ENCODE peak calls at places on chromosomes 3 and 15, in five cellular contexts. E, D, B, S and C are unnamed samples.

GRCh38 chr15:29687939-29688884 is 134.1 kb downstream of the TJP1 start:
- DNase-seq in B (no peak), E (no peak), S (no peak), D (no peak), C (no peak)

GRCh38 chr15:58900628-58901027 is 32.9 kb downstream of the SLTM start:
- DNase-seq in B (no peak), D (no peak), S (no peak), E (no peak), C (no peak)

GRCh38 chr3:18217512-18218174 is 207.5 kb downstream of the SATB1 start:
- DNase-seq in E (no peak), D (no peak), B (no peak), S (no peak), C (no peak)

GRCh38 chr3:99747915-99748314 is 69.7 kb upstream of the CMSS1 start:
- DNase-seq in S (no peak), D (no peak), B (peak), E (no peak), C (no peak)

GRCh38 chr15:48861813-48862431 is 16.0 kb upstream of the EID1 start:
- DNase-seq in S (no peak), B (peak), D (peak), E (no peak), C (peak)

GRCh38 chr15:68640791-68641331 is 62.1 kb downstream of the CORO2B start:
- DNase-seq in S (no peak), B (no peak), E (no peak), D (no peak), C (no peak)

GRCh38 chr15:25556136-25556535 is 117.3 kb upstream of the UBE3A start:
- DNase-seq in E (no peak), S (no peak), B (no peak), D (no peak), C (no peak)

GRCh38 chr3:50657816-50658215 is 16.9 kb upstream of the DOCK3 start:
- DNase-seq in S (no peak), B (no peak), E (no peak), D (no peak), C (no peak)

GRCh38 chr3:18989237-18989812 is 159.0 kb upstream of the KCNH8 start:
- DNase-seq in E (no peak), D (no peak), S (no peak), B (no peak), C (no peak)

GRCh38 chr3:99551520-99551919 is 86.9 kb upstream of the COL8A1 start:
- DNase-seq in D (no peak), S (no peak), E (no peak), B (no peak), C (no peak)

GRCh38 chr3:11600501-11601282 is 43.0 kb downstream of the VGLL4 start:
- DNase-seq in E (no peak), D (no peak), B (peak), S (peak), C (no peak)

GRCh38 chr3:122874116-122874515 is 79.2 kb downstream of the SLC49A4 start:
- DNase-seq in S (no peak), E (no peak), B (no peak), D (no peak), C (no peak)

GRCh38 chr3:87694678-87695077 is 364.1 kb downstream of the CGGBP1 start:
- DNase-seq in D (no peak), S (no peak), E (no peak), B (no peak), C (no peak)

GRCh38 chr3:155744626-155745324 is at the start of gene PLCH1:
- DNase-seq in D (peak), E (peak), B (peak), S (peak), C (peak)

GRCh38 chr3:113743006-113743639 is 2.9 kb downstream of the NAA50 start:
- DNase-seq in B (no peak), E (no peak), D (no peak), S (no peak), C (no peak)

GRCh38 chr3:188796122-188796631 is 375.6 kb upstream of the TPRG1 start:
- DNase-seq in S (no peak), E (no peak), B (peak), D (no peak), C (peak)

GRCh38 chr15:61748529-61748928 is 311.7 kb downstream of the VPS13C start:
- DNase-seq in S (no peak), E (no peak), B (peak), D (no peak), C (no peak)

GRCh38 chr3:150925751-150926201 is 20.5 kb upstream of the MINDY4B start:
- DNase-seq in E (peak), S (peak), B (peak), D (peak), C (peak)

GRCh38 chr3:23442598-23443383 is 239.7 kb downstream of the UBE2E2 start:
- DNase-seq in E (no peak), D (peak), B (no peak), S (no peak), C (peak)

GRCh38 chr3:38117163-38117716 is 19.7 kb downstream of the ACAA1 start:
- DNase-seq in B (no peak), D (no peak), E (no peak), S (no peak), C (no peak)

GRCh38 chr3:52529376-52530333 is 4.0 kb downstream of the NT5DC2 start:
- DNase-seq in B (no peak), E (no peak), S (no peak), D (no peak), C (no peak)

GRCh38 chr3:188432826-188433525 is 279.0 kb downstream of the LPP start:
- DNase-seq in E (no peak), D (no peak), B (no peak), S (no peak), C (no peak)

GRCh38 chr3:127768346-127769008 is 53.8 kb downstream of the MGLL start:
- DNase-seq in B (peak), S (no peak), D (no peak), E (no peak), C (no peak)

GRCh38 chr3:136861890-136862610 is at the start of gene NCK1:
- DNase-seq in D (peak), S (peak), E (peak), B (peak), C (peak)

GRCh38 chr15:39918688-39919385 is 1.2 kb downstream of the GPR176 start:
- DNase-seq in E (no peak), S (no peak), B (peak), D (no peak), C (no peak)

GRCh38 chr15:63238796-63239195 is 38.6 kb upstream of the APH1B start:
- DNase-seq in S (no peak), E (no peak), D (no peak), B (peak), C (no peak)

GRCh38 chr15:101657968-101658784 is 6.0 kb upstream of the TM2D3 start:
- DNase-seq in D (no peak), E (no peak), B (no peak), S (no peak), C (no peak)

GRCh38 chr3:194277547-194278091 is 73.5 kb downstream of the CPN2 start:
- DNase-seq in D (no peak), S (no peak), B (peak), E (no peak), C (no peak)

GRCh38 chr3:15512173-15512572 is 9.3 kb downstream of the COLQ start:
- DNase-seq in D (no peak), E (no peak), S (no peak), B (peak), C (no peak)

GRCh38 chr15:57218826-57219576 is 157.3 kb upstream of the CGNL1 start:
- DNase-seq in B (peak), D (no peak), S (no peak), E (no peak), C (peak)

GRCh38 chr3:171007316-171007715 is 19.2 kb downstream of the SLC2A2 start:
- DNase-seq in B (no peak), E (no peak), D (no peak), S (no peak), C (no peak)

GRCh38 chr3:134197681-134198261 is 52.9 kb downstream of the RYK start:
- DNase-seq in B (peak), E (no peak), D (no peak), S (no peak), C (peak)

GRCh38 chr3:30347679-30348216 is 258.7 kb upstream of the TGFBR2 start:
- DNase-seq in E (no peak), D (peak), S (no peak), B (peak), C (no peak)

GRCh38 chr3:157650191-157650590 is 147.0 kb upstream of the VEPH1 start:
- DNase-seq in E (no peak), S (no peak), B (no peak), D (no peak), C (no peak)

GRCh38 chr3:97988784-97989568 is 16.7 kb upstream of the RIOX2 start:
- DNase-seq in D (no peak), E (no peak), S (no peak), B (no peak), C (no peak)

GRCh38 chr3:14839236-14839635 is 20.5 kb downstream of the FGD5 start:
- DNase-seq in S (no peak), B (no peak), D (no peak), E (no peak), C (peak)

GRCh38 chr3:180827171-180827570 is 85.3 kb upstream of the FXR1 start:
- DNase-seq in D (no peak), S (no peak), E (no peak), B (no peak), C (no peak)

GRCh38 chr15:62306851-62307504 is 141.9 kb upstream of the C2CD4B start:
- DNase-seq in E (no peak), B (peak), S (peak), D (no peak), C (peak)